ENCODE peak calls at places on chromosomes 6 and 20, in four cellular contexts. Q is GM12878, D is GM12891, N is K562. R is an unnamed sample.

GRCh38 chr6:139240161-139241010 is 51.4 kb downstream of the TXLNB start:
- DNase-seq in Q (no peak), D (no peak), N (no peak), R (no peak)

GRCh38 chr6:42724825-42725224 is 2.4 kb upstream of the PRPH2 start:
- DNase-seq in Q (no peak), D (no peak), N (no peak), R (no peak)

GRCh38 chr6:27518881-27519795 is 46.2 kb upstream of the ZNF184 start:
- DNase-seq in Q (peak), D (no peak), N (peak), R (peak)

GRCh38 chr6:155079985-155080452 is 84.9 kb downstream of the TIAM2 start:
- DNase-seq in Q (peak), D (no peak), N (peak), R (no peak)

GRCh38 chr20:57199656-57200405 is 66.6 kb downstream of the BMP7 start:
- DNase-seq in Q (no peak), D (no peak), N (no peak), R (no peak)

GRCh38 chr20:32832664-32833063 is 12.9 kb downstream of the MAPRE1 start:
- DNase-seq in Q (no peak), D (no peak), N (no peak), R (no peak)

GRCh38 chr6:31585531-31585930 is 546 bp upstream of the LST1 start:
- DNase-seq in Q (no peak), D (no peak), N (peak), R (no peak)

GRCh38 chr20:63972312-63973159 is 2.8 kb upstream of the ZNF512B start:
- DNase-seq in Q (no peak), D (peak), N (no peak), R (no peak)

GRCh38 chr6:31813463-31813849 is 1.6 kb downstream of the HSPA1L start:
- DNase-seq in Q (no peak), D (no peak), N (no peak), R (no peak)

GRCh38 chr20:31551581-31552081 is 37.4 kb downstream of the HM13 start:
- DNase-seq in Q (no peak), D (no peak), N (no peak), R (no peak)

GRCh38 chr20:60636417-60636816 is 615.6 kb upstream of the CDH4 start:
- DNase-seq in Q (no peak), D (no peak), N (no peak), R (no peak)

GRCh38 chr6:43262000-43262779 is 18.9 kb downstream of the TTBK1 start:
- DNase-seq in Q (no peak), D (no peak), N (no peak), R (no peak)

GRCh38 chr6:149014631-149015171 is 267.9 kb downstream of the UST start:
- DNase-seq in Q (no peak), D (no peak), N (no peak), R (no peak)

GRCh38 chr6:2147737-2148448 is 97.5 kb downstream of the GMDS start:
- DNase-seq in Q (no peak), D (no peak), N (no peak), R (no peak)

GRCh38 chr6:11607381-11607780 is 69.8 kb downstream of the TMEM170B start:
- DNase-seq in Q (no peak), D (no peak), N (no peak), R (no peak)

GRCh38 chr6:105744815-105745214 is 341.3 kb upstream of the PRDM1 start:
- DNase-seq in Q (no peak), D (no peak), N (no peak), R (no peak)

GRCh38 chr6:25628471-25629201 is 23.4 kb upstream of the SCGN start:
- DNase-seq in Q (no peak), D (no peak), N (no peak), R (no peak)

GRCh38 chr6:105135056-105135455 is 44.8 kb downstream of the POPDC3 start:
- DNase-seq in Q (no peak), D (no peak), N (no peak), R (no peak)

GRCh38 chr20:49170714-49171113 is 17.4 kb downstream of the STAU1 start:
- DNase-seq in Q (no peak), D (no peak), N (no peak), R (no peak)

GRCh38 chr20:34575756-34576155 is 17.2 kb downstream of the MAP1LC3A start:
- DNase-seq in Q (no peak), D (no peak), N (no peak), R (no peak)

GRCh38 chr20:63742381-63743024 is 2.9 kb downstream of the SLC2A4RG start:
- DNase-seq in Q (no peak), D (no peak), N (peak), R (no peak)

GRCh38 chr20:46218656-46219055 is 89.6 kb downstream of the CDH22 start:
- DNase-seq in Q (no peak), D (no peak), N (no peak), R (no peak)

GRCh38 chr6:7110092-7110792 is 2.5 kb downstream of the RREB1 start:
- DNase-seq in Q (no peak), D (no peak), N (no peak), R (no peak)

GRCh38 chr6:161035182-161035980 is 43.8 kb downstream of the MAP3K4 start:
- DNase-seq in Q (peak), D (no peak), N (no peak), R (peak)

GRCh38 chr20:8406394-8406793 is 274.3 kb downstream of the PLCB1 start:
- DNase-seq in Q (no peak), D (no peak), N (no peak), R (no peak)

GRCh38 chr20:41169791-41170351 is 32.5 kb downstream of the PLCG1 start:
- DNase-seq in Q (no peak), D (no peak), N (no peak), R (no peak)

GRCh38 chr6:45677381-45677992 is 299.8 kb upstream of the SUPT3H start:
- DNase-seq in Q (peak), D (peak), N (no peak), R (peak)

GRCh38 chr6:44386929-44387345 is 569 bp upstream of the CDC5L start:
- DNase-seq in Q (no peak), D (no peak), N (peak), R (no peak)

GRCh38 chr6:90222724-90223198 is 73.9 kb downstream of the BACH2 start:
- DNase-seq in Q (no peak), D (no peak), N (no peak), R (no peak)

GRCh38 chr6:33613146-33613793 is 7.9 kb upstream of the ITPR3 start:
- DNase-seq in Q (no peak), D (no peak), N (no peak), R (no peak)

GRCh38 chr6:136923116-136923953 is 1.2 kb downstream of the SLC35D3 start:
- DNase-seq in Q (no peak), D (peak), N (no peak), R (no peak)
- TF ChIP-seq POLR2AphosphoS5 in Q (no peak), D (no peak), N (no peak), R (no peak)

GRCh38 chr6:156280131-156280530 is 497.0 kb upstream of the ARID1B start:
- DNase-seq in Q (no peak), D (no peak), N (no peak), R (no peak)
- TF ChIP-seq SPI1 in Q (no peak), D (no peak), N (no peak), R (no peak)

GRCh38 chr6:95804847-95805541 is 210.8 kb upstream of the FUT9 start:
- DNase-seq in Q (no peak), D (no peak), N (no peak), R (no peak)
- TF ChIP-seq POLR2AphosphoS5 in Q (no peak), D (no peak), N (no peak), R (no peak)

GRCh38 chr20:50916257-50916656 is 15.0 kb downstream of the ADNP start:
- DNase-seq in Q (no peak), D (no peak), N (peak), R (no peak)

GRCh38 chr20:50918403-50918802 is 12.8 kb downstream of the ADNP start:
- DNase-seq in Q (no peak), D (no peak), N (no peak), R (no peak)

GRCh38 chr20:50916934-50917333 is 14.3 kb downstream of the ADNP start:
- DNase-seq in Q (no peak), D (no peak), N (no peak), R (no peak)

GRCh38 chr20:50913976-50914375 is 17.3 kb downstream of the ADNP start:
- DNase-seq in Q (no peak), D (no peak), N (peak), R (no peak)

DNA sequence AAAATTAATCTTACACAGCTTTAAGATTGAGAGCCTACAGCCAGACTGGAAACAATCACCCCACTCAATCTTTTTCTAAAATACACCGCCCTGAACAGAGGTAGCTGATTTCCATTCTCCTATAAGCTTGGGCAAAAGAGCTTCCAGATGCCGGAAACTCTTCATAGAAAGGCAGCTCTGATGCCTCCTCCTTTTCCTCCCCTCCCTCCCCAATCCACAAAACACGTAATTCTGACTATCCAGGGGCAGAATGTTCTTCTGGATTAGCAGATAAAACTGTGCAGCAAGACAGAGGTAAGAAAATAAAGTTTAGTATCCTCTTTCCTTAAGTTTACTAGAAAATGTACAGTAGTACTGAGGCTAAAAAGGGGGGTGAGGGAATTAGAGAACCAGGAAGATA is 15.8 kb downstream of the ADNP start:
- DNase-seq in Q (no peak), D (no peak), N (no peak), R (no peak)
- TF ChIP-seq SPI1 in Q (no peak), D (no peak), N (no peak), R (no peak)